ENCODE peak calls at places on chromosomes 5 and 9, in four cellular contexts. A is body of pancreas, Z is spleen, J is fibroblast of the aortic adventitia. W is an unnamed sample.

GRCh38 chr5:129906177-129906887 is 2.1 kb downstream of the CHSY3 start:
- DNase-seq in Z (no peak), J (peak; percentile 57), A (no peak), W (peak; percentile 57)

GRCh38 chr5:139839918-139840317 is 44.3 kb downstream of the PSD2 start:
- DNase-seq in A (no peak), Z (peak; percentile 58), J (no peak), W (no peak)

GRCh38 chr5:179261301-179262125 is 83.7 kb downstream of the ADAMTS2 start:
- DNase-seq in J (no peak), A (peak; percentile 8), Z (peak; percentile 74), W (no peak)

GRCh38 chr9:100324594-100325200 is 28.0 kb downstream of the TEX10 start:
- DNase-seq in Z (no peak), J (peak; percentile 76), A (no peak), W (peak; percentile 61)

GRCh38 chr5:137141779-137142178 is 357.3 kb downstream of the SPOCK1 start:
- DNase-seq in Z (no peak), A (no peak), J (peak; percentile 27), W (no peak)

GRCh38 chr9:125486576-125486975 is 220.4 kb downstream of the MAPKAP1 start:
- DNase-seq in J (peak; percentile 15), Z (no peak), A (no peak), W (no peak)

GRCh38 chr9:130041648-130042405 is 1.2 kb downstream of the FNBP1 start:
- DNase-seq in Z (peak; percentile 82), A (no peak), J (peak; percentile 42), W (no peak)

GRCh38 chr5:168827636-168828035 is 248.5 kb upstream of the PANK3 start:
- DNase-seq in Z (no peak), J (no peak), A (no peak), W (no peak)

GRCh38 chr9:112819635-112820496 is 69.3 kb downstream of the SNX30 start:
- DNase-seq in J (peak; percentile 90), Z (no peak), A (peak; percentile 35), W (peak; percentile 77)

GRCh38 chr5:164051745-164052144 is 546.3 kb downstream of the MAT2B start:
- DNase-seq in Z (no peak), J (peak; percentile 72), A (no peak), W (peak; percentile 4)

GRCh38 chr5:68484307-68485068 is 268.9 kb downstream of the PIK3R1 start:
- DNase-seq in J (peak; percentile 42), Z (no peak), A (no peak), W (peak; percentile 37)

GRCh38 chr9:133171161-133171955 is 7.6 kb upstream of the GBGT1 start:
- DNase-seq in Z (peak; percentile 77), A (no peak), J (no peak), W (no peak)

GRCh38 chr5:107470007-107470582 is 200.6 kb downstream of the EFNA5 start:
- DNase-seq in Z (no peak), A (no peak), J (peak; percentile 15), W (peak; percentile 41)

GRCh38 chr9:84297162-84297821 is 43.3 kb downstream of the SLC28A3 start:
- DNase-seq in J (peak; percentile 54), Z (no peak), A (no peak), W (peak; percentile 62)

GRCh38 chr5:78806544-78806943 is 158.0 kb upstream of the LHFPL2 start:
- DNase-seq in A (no peak), Z (no peak), J (peak; percentile 59), W (no peak)

GRCh38 chr5:125746936-125747335 is 676.3 kb upstream of the GRAMD2B start:
- DNase-seq in A (no peak), J (no peak), Z (no peak), W (no peak)

GRCh38 chr5:10400834-10401233 is 40.8 kb upstream of the ROPN1L start:
- DNase-seq in J (peak; percentile 75), A (no peak), Z (no peak), W (no peak)

GRCh38 chr9:76580188-76580587 is 121.2 kb downstream of the GCNT1 start:
- DNase-seq in Z (no peak), A (no peak), J (no peak), W (no peak)

GRCh38 chr5:14142202-14142855 is 813 bp upstream of the TRIO start:
- DNase-seq in Z (no peak), J (peak; percentile 47), A (no peak), W (no peak)

GRCh38 chr5:14143509-14143842 is 334 bp downstream of the TRIO start:
- DNase-seq in J (no peak), A (no peak), Z (no peak), W (no peak)

GRCh38 chr5:14142856-14143508 is at the start of gene TRIO:
- DNase-seq in A (peak; percentile 90), J (peak; percentile 92), Z (peak; percentile 95), W (peak; percentile 96)

GRCh38 chr5:14143843-14144585 is 872 bp downstream of the TRIO start:
- DNase-seq in A (peak; percentile 37), J (peak; percentile 40), Z (peak; percentile 92), W (no peak)

DNA sequence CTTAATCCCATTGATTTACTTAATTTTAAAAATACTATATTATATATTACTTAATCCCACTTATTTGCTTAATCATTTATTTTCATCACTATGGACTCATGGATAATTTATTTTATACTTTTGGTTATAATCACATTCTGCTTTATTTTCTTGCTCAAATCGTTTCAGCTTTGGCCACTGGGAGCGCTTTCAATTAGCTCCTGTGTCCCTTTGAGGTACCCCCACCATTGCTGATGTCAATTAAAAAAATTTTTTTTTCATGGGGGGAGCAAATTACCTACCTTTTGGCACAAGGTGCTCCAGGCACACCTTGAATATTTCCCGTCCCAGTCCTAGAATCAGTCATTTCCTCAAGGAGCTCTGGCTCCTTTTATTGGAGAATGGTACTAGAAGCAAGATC is 1.4 kb upstream of the TRIO start:
- DNase-seq in Z (no peak), A (no peak), J (no peak), W (no peak)
- TF ChIP-seq CTCF in Z (no peak), A (no peak), J (no peak), W (no peak)

GRCh38 chr9:28648723-28649122 is 1075.4 kb upstream of the C9orf72 start:
- DNase-seq in J (no peak), Z (no peak), A (no peak), W (no peak)
- TF ChIP-seq CTCF in J (no peak), Z (no peak), A (no peak), W (peak; percentile 2)

DNA sequence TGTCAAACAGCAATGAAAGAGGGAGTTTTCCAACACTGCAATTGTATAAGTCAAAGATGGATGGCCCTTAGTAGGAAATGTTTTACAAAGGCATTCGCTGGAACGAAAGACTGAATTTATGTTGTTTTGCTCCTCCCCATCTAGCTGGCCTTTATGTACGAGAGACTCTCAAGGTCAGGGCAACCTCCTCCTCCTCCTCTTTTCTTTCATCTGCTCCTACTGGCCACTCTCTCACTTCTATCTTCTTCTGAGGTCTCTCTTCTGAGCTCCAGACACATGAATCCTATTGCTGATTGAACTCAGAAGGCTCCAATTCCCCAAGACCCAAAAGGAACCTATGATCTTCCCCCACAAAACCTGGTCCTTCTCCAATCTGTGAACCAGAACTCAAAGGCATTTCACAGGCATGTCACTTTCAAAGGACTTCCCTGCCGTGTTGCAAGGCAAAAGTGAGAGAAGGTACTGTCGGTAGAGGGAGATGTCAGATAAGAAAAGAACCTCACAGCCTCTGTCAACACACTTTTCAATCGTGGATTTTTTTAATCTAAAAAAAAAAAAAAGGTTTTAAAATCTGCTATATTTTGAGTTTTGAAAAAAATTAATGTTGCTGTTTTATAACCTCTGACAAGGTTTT is 28.5 kb upstream of the PUM3 start:
- DNase-seq in A (no peak), Z (no peak), J (peak; percentile 48), W (peak; percentile 42)
- TF ChIP-seq CTCF in A (peak; percentile 58), Z (no peak), J (peak; percentile 22), W (peak; percentile 53)

GRCh38 chr9:121744002-121744686 is 92.7 kb downstream of the DAB2IP start:
- DNase-seq in A (peak; percentile 66), Z (peak; percentile 86), J (peak; percentile 71), W (peak; percentile 56)
- TF ChIP-seq CTCF in A (peak; percentile 71), Z (no peak), J (peak; percentile 28), W (peak; percentile 67)

DNA sequence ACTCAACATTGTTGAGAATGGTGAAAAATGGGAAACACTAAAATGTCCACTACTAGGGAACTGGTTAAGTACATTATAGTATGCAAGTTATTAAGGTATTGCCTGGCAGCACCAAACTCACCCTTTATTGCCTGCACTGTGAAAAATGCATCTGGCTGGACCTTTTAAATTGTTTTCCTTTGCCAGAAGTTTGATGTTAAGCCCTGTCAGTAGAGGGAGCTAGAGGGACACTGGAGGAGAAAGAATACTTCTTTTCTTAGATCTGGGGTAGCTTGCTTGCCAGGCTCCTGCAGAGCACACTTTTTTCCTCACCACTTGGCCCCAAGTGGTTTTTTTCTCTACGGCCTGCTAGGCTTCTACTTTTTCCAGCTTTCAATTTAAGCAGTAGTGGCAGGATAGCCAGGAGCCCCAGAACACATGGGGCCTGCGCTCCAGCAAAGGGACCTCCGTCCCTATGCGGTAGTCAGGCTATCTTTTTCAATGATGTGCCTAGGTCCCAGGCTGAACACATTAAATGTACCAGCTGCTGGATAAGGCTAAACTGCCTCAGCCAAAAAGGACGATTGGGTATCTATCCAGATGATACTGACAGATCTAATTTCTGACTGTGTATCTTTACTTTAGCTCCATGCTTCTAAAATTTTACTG is 8.0 kb upstream of the HABP4 start:
- DNase-seq in J (peak; percentile 44), A (no peak), Z (no peak), W (no peak)
- TF ChIP-seq CTCF in J (peak; percentile 45), A (peak; percentile 58), Z (no peak), W (peak; percentile 25)

GRCh38 chr5:61603211-61603908 is 271.3 kb downstream of the ZSWIM6 start:
- DNase-seq in Z (no peak), J (peak; percentile 9), A (no peak), W (no peak)
- TF ChIP-seq CTCF in Z (no peak), J (no peak), A (peak; percentile 27), W (peak; percentile 21)

W was measured in astrocyte of the spinal cord.